ENCODE peak calls at places on chromosomes 5 and 9, in six cellular contexts. One of them, this sample, is unnamed.

GRCh38 chr5:136192015-136192525 is 892 bp downstream of the SMIM32 start:
- DNase-seq in activated CD4-positive, alpha-beta T cell treated with anti-CD3 and anti-CD28 coated beads, Interleukin-2, amount 10 ng/mL, durations not matched to agents 7 days and 5 days: no peak
- DNase-seq in tibial nerve: no peak
- DNase-seq in activated naive CD4-positive, alpha-beta T cell: no peak
- DNase-seq in cardiac muscle cell: no peak
- DNase-seq in T-helper 2 cell: no peak
- DNase-seq in this sample: no peak

GRCh38 chr5:41967401-41967800 is 42.3 kb downstream of the FBXO4 start:
- DNase-seq in activated CD4-positive, alpha-beta T cell treated with anti-CD3 and anti-CD28 coated beads, Interleukin-2, amount 10 ng/mL, durations not matched to agents 7 days and 5 days: no peak
- DNase-seq in tibial nerve: no peak
- DNase-seq in activated naive CD4-positive, alpha-beta T cell: no peak
- DNase-seq in cardiac muscle cell: no peak
- DNase-seq in T-helper 2 cell: no peak
- DNase-seq in this sample: no peak

GRCh38 chr9:4854191-4854590 is 61.4 kb downstream of the RCL1 start:
- DNase-seq in activated CD4-positive, alpha-beta T cell treated with anti-CD3 and anti-CD28 coated beads, Interleukin-2, amount 10 ng/mL, durations not matched to agents 7 days and 5 days: no peak
- DNase-seq in tibial nerve: no peak
- DNase-seq in activated naive CD4-positive, alpha-beta T cell: no peak
- DNase-seq in cardiac muscle cell: no peak
- DNase-seq in T-helper 2 cell: no peak
- DNase-seq in this sample: no peak

GRCh38 chr5:99348597-99348996 is 419.8 kb upstream of the CHD1 start:
- DNase-seq in activated CD4-positive, alpha-beta T cell treated with anti-CD3 and anti-CD28 coated beads, Interleukin-2, amount 10 ng/mL, durations not matched to agents 7 days and 5 days: no peak
- DNase-seq in tibial nerve: no peak
- DNase-seq in activated naive CD4-positive, alpha-beta T cell: no peak
- DNase-seq in cardiac muscle cell: no peak
- DNase-seq in T-helper 2 cell: no peak
- DNase-seq in this sample: no peak

GRCh38 chr9:112856843-112857242 is 33.8 kb downstream of the SLC46A2 start:
- DNase-seq in activated CD4-positive, alpha-beta T cell treated with anti-CD3 and anti-CD28 coated beads, Interleukin-2, amount 10 ng/mL, durations not matched to agents 7 days and 5 days: no peak
- DNase-seq in tibial nerve: no peak
- DNase-seq in activated naive CD4-positive, alpha-beta T cell: no peak
- DNase-seq in cardiac muscle cell: no peak
- DNase-seq in T-helper 2 cell: no peak
- DNase-seq in this sample: no peak

GRCh38 chr5:137957948-137958347 is 68.7 kb downstream of the PKD2L2 start:
- DNase-seq in activated CD4-positive, alpha-beta T cell treated with anti-CD3 and anti-CD28 coated beads, Interleukin-2, amount 10 ng/mL, durations not matched to agents 7 days and 5 days: no peak
- DNase-seq in tibial nerve: no peak
- DNase-seq in activated naive CD4-positive, alpha-beta T cell: no peak
- DNase-seq in cardiac muscle cell: no peak
- DNase-seq in T-helper 2 cell: no peak
- DNase-seq in this sample: no peak

GRCh38 chr9:99592834-99593584 is 228.7 kb upstream of the NR4A3 start:
- DNase-seq in activated CD4-positive, alpha-beta T cell treated with anti-CD3 and anti-CD28 coated beads, Interleukin-2, amount 10 ng/mL, durations not matched to agents 7 days and 5 days: no peak
- DNase-seq in tibial nerve: no peak
- DNase-seq in activated naive CD4-positive, alpha-beta T cell: no peak
- DNase-seq in cardiac muscle cell: no peak
- DNase-seq in T-helper 2 cell: no peak
- DNase-seq in this sample: no peak

GRCh38 chr5:151248651-151249050 is 4.3 kb upstream of the GM2A start:
- DNase-seq in activated CD4-positive, alpha-beta T cell treated with anti-CD3 and anti-CD28 coated beads, Interleukin-2, amount 10 ng/mL, durations not matched to agents 7 days and 5 days: no peak
- DNase-seq in tibial nerve: no peak
- DNase-seq in activated naive CD4-positive, alpha-beta T cell: no peak
- DNase-seq in cardiac muscle cell: no peak
- DNase-seq in T-helper 2 cell: no peak
- DNase-seq in this sample: no peak

GRCh38 chr5:67537439-67538342 is 341.1 kb upstream of the CD180 start:
- DNase-seq in activated CD4-positive, alpha-beta T cell treated with anti-CD3 and anti-CD28 coated beads, Interleukin-2, amount 10 ng/mL, durations not matched to agents 7 days and 5 days: no peak
- DNase-seq in tibial nerve: no peak
- DNase-seq in activated naive CD4-positive, alpha-beta T cell: no peak
- DNase-seq in cardiac muscle cell: peak; percentile 6
- DNase-seq in T-helper 2 cell: no peak
- DNase-seq in this sample: peak; percentile 18